ENCODE peak calls at places on chromosomes 5 and 9, in ten cellular contexts. O is GM23248; S is NT2/D1; Q is hepatocyte; Y is endodermal cell; X is naive thymus-derived CD4-positive, alpha-beta T cell; E is GM12878; F is sigmoid colon; U is upper lobe of right lung; C is cardiac muscle cell. D is an unnamed sample. For H3K4me1 and H3K36me3, the result is how much of the 10 kb centered on the place peaks cover.

GRCh38 chr9:100131875-100132430 is 32.9 kb downstream of the INVS start:
- DNase-seq in Q (no peak), E (no peak), F (no peak), U (no peak), O (no peak), Y (no peak), S (no peak), C (no peak), X (no peak), D (no peak)

GRCh38 chr9:15936316-15936869 is 383.6 kb downstream of the CCDC171 start:
- DNase-seq in S (no peak), X (no peak), Q (no peak), E (no peak), O (peak), F (no peak), U (no peak), C (peak), Y (no peak), D (no peak)

GRCh38 chr5:135491552-135492318 is 39.6 kb upstream of the TIFAB start:
- DNase-seq in C (peak), E (no peak), F (no peak), S (no peak), U (peak), Q (peak), Y (peak), O (no peak), X (no peak), D (no peak)

GRCh38 chr9:137245450-137246421 is 4.6 kb downstream of the TUBB4B start:
- DNase-seq in C (no peak), S (no peak), Q (peak), Y (peak), E (no peak), F (no peak), O (no peak), U (no peak), X (no peak), D (no peak)

GRCh38 chr5:181186902-181187499 is 18.0 kb downstream of the TRIM7 start:
- DNase-seq in E (no peak), F (no peak), U (no peak), Y (no peak), X (no peak), S (no peak), Q (no peak), O (peak), C (no peak), D (no peak)

GRCh38 chr5:54620583-54620933 is 103.0 kb downstream of the SNX18 start:
- DNase-seq in S (no peak), Y (no peak), X (no peak), O (peak), F (peak), C (no peak), U (no peak), E (no peak), Q (no peak), D (no peak)

GRCh38 chr9:105355810-105356209 is 92.0 kb upstream of the FSD1L start:
- DNase-seq in S (no peak), C (no peak), O (peak), F (no peak), X (peak), Q (no peak), E (peak), U (no peak), Y (no peak), D (no peak)

GRCh38 chr9:95691435-95691834 is 174.7 kb upstream of the PTCH1 start:
- DNase-seq in X (no peak), Y (no peak), O (no peak), U (no peak), F (no peak), C (no peak), E (no peak), S (no peak), Q (no peak), D (no peak)

GRCh38 chr9:137217276-137218211 is 4.5 kb downstream of the RNF208 start:
- DNase-seq in F (no peak), S (no peak), O (peak), Q (peak), C (peak), X (no peak), U (peak), Y (peak), E (no peak), D (no peak)

GRCh38 chr5:145834917-145835838 is at the start of gene PRELID2:
- DNase-seq in F (peak), O (peak), S (peak), Q (peak), U (peak), C (peak), Y (peak), E (peak), X (no peak), D (no peak)

GRCh38 chr5:66080664-66081063 is 63.4 kb upstream of the SREK1 start:
- DNase-seq in E (no peak), F (no peak), O (peak), C (no peak), Q (no peak), X (no peak), Y (no peak), S (no peak), U (no peak), D (no peak)

GRCh38 chr9:13707635-13708410 is 428.3 kb upstream of the MPDZ start:
- DNase-seq in U (no peak), Q (no peak), X (no peak), C (no peak), Y (no peak), S (no peak), E (no peak), O (peak), F (no peak), D (no peak)

GRCh38 chr5:16812911-16813310 is 123.2 kb downstream of the MYO10 start:
- DNase-seq in F (no peak), E (no peak), U (no peak), Y (peak), C (no peak), Q (peak), S (no peak), O (no peak), X (no peak), D (no peak)

GRCh38 chr9:135076143-135076875 is 11.2 kb upstream of the OLFM1 start:
- DNase-seq in E (no peak), C (no peak), S (no peak), Q (no peak), F (peak), O (no peak), X (no peak), Y (peak), U (peak), D (no peak)

GRCh38 chr5:159951387-159951786 is 35.1 kb downstream of the ADRA1B start:
- DNase-seq in C (no peak), S (peak), U (no peak), Y (peak), X (no peak), Q (no peak), E (no peak), O (no peak), F (no peak), D (no peak)

GRCh38 chr9:109108318-109108717 is 11.4 kb downstream of the TMEM245 start:
- DNase-seq in S (no peak), F (no peak), X (no peak), Y (no peak), U (no peak), O (peak), C (peak), E (no peak), Q (no peak), D (no peak)
- H3K4me1 ChIP-seq in S (under half), F (half or more), X (under half), Y (under half), U (half or more), O (half or more), C (half or more), E (under half), Q (under half), D (half or more)

DNA sequence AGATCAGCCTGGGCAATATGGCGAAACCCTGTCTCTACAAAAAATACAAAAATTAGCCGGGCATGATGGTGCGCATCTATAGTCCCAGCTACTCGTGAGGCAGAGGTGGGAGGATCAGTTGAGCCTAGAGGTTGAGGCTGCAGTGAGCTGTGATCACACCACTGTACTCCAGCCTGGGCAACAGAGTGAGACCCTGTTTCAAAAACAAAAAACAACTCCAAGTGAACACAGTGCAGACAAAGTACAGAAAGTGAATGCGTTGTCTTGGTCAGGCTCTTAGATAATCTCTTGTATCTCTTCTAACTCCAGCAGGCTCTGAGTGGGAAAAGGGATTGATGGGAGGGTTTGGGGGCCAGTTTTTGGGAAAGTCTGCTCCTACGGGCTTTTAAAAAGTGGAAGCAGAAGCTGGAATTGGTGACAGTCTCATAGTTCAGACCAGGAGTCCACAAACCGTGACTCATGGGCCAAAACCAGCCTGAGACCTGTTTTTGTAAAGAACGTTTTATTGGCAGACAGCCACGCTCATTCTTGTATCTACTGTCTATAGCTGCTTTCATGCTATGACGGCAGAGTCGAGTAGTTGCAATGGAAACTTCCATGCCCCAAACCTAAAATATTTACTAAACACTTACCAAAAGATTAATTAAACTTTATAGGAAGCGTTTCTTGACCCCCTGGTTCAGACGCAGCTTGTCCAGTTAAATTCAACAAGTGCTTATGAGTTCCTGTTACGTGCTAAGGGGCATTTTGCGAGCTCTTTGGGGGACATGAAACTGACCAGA is 32.9 kb downstream of the NDST1 start:
- DNase-seq in O (peak), U (no peak), X (no peak), Q (peak), E (no peak), S (no peak), C (no peak), Y (no peak), F (peak), D (no peak)
- H3K36me3 ChIP-seq in O (half or more), U (half or more), X (under half), Q (under half), E (under half), S (half or more), C (half or more), Y (half or more), F (half or more), D (under half)

GRCh38 chr9:71920456-71921189 is 9.2 kb downstream of the C9orf85 start:
- DNase-seq in S (no peak), C (no peak), O (no peak), F (no peak), X (no peak), Y (peak), E (no peak), U (no peak), Q (no peak), D (no peak)
- H3K4me3 ChIP-seq in S (no peak), C (no peak), O (no peak), F (no peak), X (no peak), Y (peak), E (no peak), U (no peak), Q (no peak), D (no peak)

DNA sequence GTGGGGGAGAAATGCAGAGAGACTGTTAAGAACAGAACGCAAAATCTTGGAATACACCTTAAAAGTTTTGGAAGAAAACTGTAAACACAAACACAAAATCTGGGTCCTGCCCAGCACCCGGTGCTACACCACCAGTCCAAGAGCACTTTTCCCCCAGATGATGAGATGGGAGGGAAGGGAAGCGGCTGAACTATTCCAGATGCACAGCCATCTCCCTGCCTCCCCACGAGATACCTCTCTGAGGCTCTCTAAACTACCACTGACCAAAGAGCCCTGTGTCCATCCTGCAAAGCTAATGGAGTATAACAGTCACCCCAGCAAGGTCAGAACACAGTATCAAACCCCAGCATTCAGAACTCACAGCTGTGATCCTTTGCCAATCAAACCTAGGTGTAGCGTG is 8.0 kb downstream of the SPARC start:
- DNase-seq in Q (no peak), O (peak), X (no peak), C (no peak), S (no peak), E (no peak), U (no peak), Y (no peak), F (peak), D (no peak)
- H3K4me1 ChIP-seq in Q (half or more), O (half or more), X (under half), C (under half), S (under half), E (under half), U (half or more), Y (under half), F (half or more), D (under half)

DNA sequence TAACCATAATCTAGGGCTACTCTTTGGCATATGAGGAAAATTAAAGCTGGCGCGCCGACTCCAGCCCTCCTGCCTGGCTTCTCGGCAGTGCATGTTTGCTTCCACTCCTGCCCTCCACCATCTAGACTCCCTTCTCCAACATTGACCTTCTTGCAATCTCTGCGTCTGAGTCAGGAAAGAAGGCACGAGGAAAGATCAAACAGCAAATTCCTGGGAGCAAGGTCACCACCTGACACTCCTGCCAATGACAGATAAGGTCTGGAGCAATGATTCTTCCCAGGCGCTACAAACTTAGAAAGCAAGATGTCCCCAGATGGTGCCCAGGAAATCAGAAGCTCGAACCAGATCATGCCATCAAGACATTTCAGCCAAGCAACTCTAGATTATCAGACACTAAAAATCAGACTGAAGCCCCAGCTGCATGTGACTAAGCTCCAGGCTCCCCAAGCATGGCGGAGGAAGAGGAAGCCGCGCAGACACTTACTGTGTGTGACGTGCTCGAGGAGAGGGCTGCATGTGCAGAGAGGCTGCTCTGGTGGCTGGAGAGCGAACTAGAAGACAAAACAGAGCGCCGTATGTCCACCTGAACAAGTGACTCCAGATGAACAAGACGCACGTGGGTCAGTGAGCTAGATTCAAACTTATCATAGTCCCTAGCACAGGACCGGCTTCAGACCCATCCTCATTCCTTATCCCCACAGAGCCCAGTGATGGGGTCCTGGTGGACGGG is 115.3 kb downstream of the UBE2R2 start:
- DNase-seq in S (no peak), O (no peak), E (no peak), X (no peak), C (no peak), Q (peak), F (no peak), Y (peak), U (no peak), D (no peak)
- H3K36me3 ChIP-seq in S (half or more), O (under half), E (under half), X (under half), C (under half), Q (under half), F (under half), Y (half or more), U (half or more), D (under half)

GRCh38 chr9:113578877-113579269 is 115.3 kb downstream of the RGS3 start:
- DNase-seq in Y (no peak), Q (peak), U (peak), S (no peak), C (no peak), E (peak), X (peak), O (peak), F (no peak), D (peak)
- H3K4me3 ChIP-seq in Y (no peak), Q (no peak), U (no peak), S (no peak), C (no peak), E (peak), X (peak), O (no peak), F (no peak), D (peak)

DNA sequence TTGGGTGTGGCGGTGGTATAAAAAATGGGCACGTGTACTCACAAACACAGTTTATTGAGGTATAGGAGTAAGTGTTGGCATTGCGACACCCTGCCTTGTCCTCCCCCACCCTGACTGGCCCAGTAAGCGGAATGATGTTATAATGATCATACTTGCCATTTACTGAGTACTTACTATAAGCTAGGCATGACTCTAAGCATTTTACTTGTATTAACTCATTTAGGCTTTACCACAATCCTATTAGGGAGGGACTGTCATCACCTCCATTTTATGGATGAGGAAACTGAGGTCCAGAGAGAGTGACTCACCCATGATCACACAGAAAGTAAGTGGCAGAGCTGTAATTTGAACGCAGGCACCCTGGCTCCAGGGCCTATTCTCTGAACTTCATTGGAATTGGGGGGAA is 2.3 kb downstream of the SMIM3 start:
- DNase-seq in Q (no peak), S (no peak), F (no peak), X (no peak), C (no peak), U (no peak), O (peak), Y (no peak), E (no peak), D (no peak)
- H3K4me1 ChIP-seq in Q (under half), S (under half), F (half or more), X (under half), C (under half), U (half or more), O (half or more), Y (under half), E (under half), D (half or more)

DNA sequence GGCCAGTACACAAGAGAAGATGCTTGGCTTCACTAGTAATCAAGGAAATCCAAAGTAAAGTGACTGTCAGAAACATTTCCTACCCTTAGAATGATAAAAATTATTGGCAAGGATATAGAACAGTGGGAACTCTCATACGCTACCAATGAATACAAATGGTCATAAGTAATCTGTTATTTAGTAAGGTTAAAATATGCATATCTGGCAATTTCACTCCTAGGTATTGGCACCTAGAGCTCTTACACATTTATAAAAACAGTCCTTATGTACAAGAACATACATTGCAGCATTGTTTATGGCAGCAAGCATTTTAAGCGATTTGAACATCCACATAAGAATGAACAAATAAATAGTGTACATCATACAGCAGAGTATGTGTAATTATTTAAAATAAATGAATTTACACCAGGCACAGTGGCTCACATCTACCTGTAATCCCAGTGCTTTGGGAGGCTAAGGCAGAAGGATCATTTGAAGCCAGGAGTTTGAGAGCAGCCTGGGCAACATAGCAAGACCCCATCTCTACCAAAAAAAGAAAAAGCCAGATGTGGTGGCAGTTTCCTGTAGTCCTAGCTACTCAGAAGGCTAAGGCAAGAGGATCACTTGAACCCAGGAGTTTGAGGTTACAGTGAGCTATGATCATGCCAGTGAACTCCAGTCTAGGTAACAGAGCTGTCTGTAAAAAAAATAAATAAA is 93.3 kb downstream of the NIPBL start:
- DNase-seq in X (no peak), Q (no peak), O (no peak), E (no peak), S (no peak), Y (no peak), F (no peak), C (no peak), U (no peak), D (no peak)
- H3K36me3 ChIP-seq in X (under half), Q (under half), O (under half), E (under half), S (under half), Y (half or more), F (under half), C (half or more), U (half or more), D (under half)

DNA sequence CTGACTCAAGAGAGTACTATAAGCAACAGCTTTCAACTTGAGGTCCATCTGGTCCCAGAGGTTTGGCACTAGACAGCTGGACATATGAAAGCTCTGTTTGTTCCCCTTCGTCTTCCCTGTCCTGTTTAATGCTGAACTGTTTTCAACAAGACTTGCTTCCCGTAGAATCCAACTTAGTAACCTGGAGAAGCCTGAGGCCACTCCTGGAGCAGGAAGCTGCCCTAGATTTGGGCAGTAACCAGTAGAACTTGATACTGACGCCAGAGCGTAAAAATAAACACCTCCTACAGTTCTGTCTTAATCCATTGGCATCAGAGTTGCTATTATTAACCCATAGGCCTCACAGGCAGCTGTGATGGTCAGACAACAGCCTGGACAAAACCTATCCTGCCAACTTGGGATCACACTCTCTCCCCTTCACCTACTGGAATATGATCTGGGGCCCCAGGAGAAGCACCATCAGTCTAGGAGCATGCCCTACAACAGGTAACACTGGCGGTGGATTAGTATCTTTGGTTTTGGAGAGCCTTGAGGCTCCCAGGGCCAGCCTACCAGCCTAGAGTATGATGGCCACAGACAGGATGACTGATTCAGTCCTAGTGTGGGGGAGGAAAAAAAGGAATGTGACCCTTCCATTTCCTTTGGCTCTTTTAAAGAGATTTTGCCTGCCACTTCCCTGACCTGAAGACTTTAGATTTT is 29.2 kb downstream of the RUSC2 start:
- DNase-seq in X (no peak), C (no peak), U (no peak), F (no peak), Q (no peak), S (no peak), O (peak), Y (no peak), E (no peak), D (no peak)
- H3K4me3 ChIP-seq in X (no peak), C (no peak), U (no peak), F (no peak), Q (no peak), S (no peak), O (peak), Y (no peak), E (no peak), D (no peak)

GRCh38 chr9:89434636-89435314 is 63.1 kb downstream of the SEMA4D start:
- DNase-seq in X (no peak), Y (peak), O (no peak), E (no peak), U (no peak), F (no peak), Q (no peak), S (peak), C (no peak), D (no peak)
- H3K4me1 ChIP-seq in X (half or more), Y (under half), O (under half), E (half or more), U (under half), F (under half), Q (under half), S (under half), C (under half), D (half or more)

D was measured in CD8-positive, alpha-beta memory T cell.